ENCODE peak calls at places on chromosomes 6 and 20, in seven cellular contexts. E is astrocyte of the spinal cord, D is amygdala, Y is NCI-H510A, V is endothelial cell of umbilical vein, X is stromal cell of bone marrow, K is foreskin fibroblast. Q is an unnamed sample.

GRCh38 chr6:15089569-15090144 is 156.2 kb upstream of the JARID2 start:
- DNase-seq in V (no peak), D (no peak), E (no peak), X (no peak), Y (peak), K (no peak), Q (no peak)

GRCh38 chr20:53074811-53075314 is 102.7 kb downstream of the TSHZ2 start:
- DNase-seq in X (no peak), V (no peak), E (no peak), Y (no peak), K (no peak), D (no peak), Q (no peak)

GRCh38 chr6:64217721-64218603 is 582.4 kb downstream of the PHF3 start:
- DNase-seq in Y (no peak), X (peak), V (no peak), D (no peak), K (no peak), E (peak), Q (no peak)

GRCh38 chr6:109166643-109167042 is 71.3 kb downstream of the CEP57L1 start:
- DNase-seq in X (no peak), V (no peak), D (no peak), E (no peak), Y (no peak), K (no peak), Q (no peak)

GRCh38 chr6:150016324-150017185 is 8.8 kb downstream of the RAET1L start:
- DNase-seq in K (peak), Y (no peak), X (peak), D (peak), V (peak), E (peak), Q (peak)

GRCh38 chr20:38290829-38291581 is 13.0 kb upstream of the BPI start:
- DNase-seq in X (peak), Y (no peak), V (peak), D (no peak), E (peak), K (peak), Q (peak)

GRCh38 chr6:166619912-166620311 is 7.1 kb downstream of the RPS6KA2 start:
- DNase-seq in D (no peak), E (peak), K (peak), X (peak), V (peak), Y (no peak), Q (peak)

GRCh38 chr20:1302578-1303541 is 26.1 kb downstream of the SDCBP2 start:
- DNase-seq in D (no peak), V (no peak), Y (no peak), X (peak), K (no peak), E (no peak), Q (peak)

GRCh38 chr20:25741088-25741487 is 44.4 kb upstream of the ZNF337 start:
- DNase-seq in E (no peak), V (no peak), K (no peak), X (no peak), Y (no peak), D (no peak), Q (no peak)

GRCh38 chr6:30727920-30728605 is 7.9 kb downstream of the TUBB start:
- DNase-seq in D (no peak), V (peak), X (no peak), K (no peak), Y (no peak), E (no peak), Q (no peak)

GRCh38 chr20:15455279-15455678 is 1117.9 kb upstream of the FLRT3 start:
- DNase-seq in D (no peak), E (no peak), K (no peak), Y (no peak), X (no peak), V (no peak), Q (no peak)

GRCh38 chr6:33907227-33907626 is 103.4 kb upstream of the MLN start:
- DNase-seq in K (no peak), V (no peak), E (no peak), X (no peak), Y (no peak), D (no peak), Q (no peak)

GRCh38 chr6:55916188-55916587 is 40.8 kb upstream of the BMP5 start:
- DNase-seq in D (no peak), K (peak), V (no peak), E (peak), X (no peak), Y (no peak), Q (peak)

GRCh38 chr6:158552796-158553138 is 7.1 kb upstream of the TMEM181 start:
- DNase-seq in V (no peak), Y (no peak), E (no peak), X (no peak), K (no peak), D (no peak), Q (no peak)

GRCh38 chr6:97203343-97203742 is 79.7 kb downstream of the MMS22L start:
- DNase-seq in V (no peak), E (no peak), D (no peak), Y (no peak), X (no peak), K (no peak), Q (peak)

GRCh38 chr6:30884521-30885480 is 482 bp downstream of the DDR1 start:
- DNase-seq in E (peak), D (no peak), V (no peak), X (no peak), K (no peak), Y (no peak), Q (peak)

GRCh38 chr20:44720617-44720993 is 5.4 kb downstream of the CCN5 start:
- DNase-seq in D (peak), X (peak), E (no peak), K (peak), V (no peak), Y (no peak), Q (peak)

GRCh38 chr6:39152247-39152646 is 37.3 kb upstream of the SAYSD1 start:
- DNase-seq in Y (no peak), V (no peak), E (no peak), K (no peak), D (no peak), X (no peak), Q (no peak)

GRCh38 chr6:105911106-105911629 is 175.0 kb upstream of the PRDM1 start:
- DNase-seq in D (no peak), X (no peak), V (no peak), K (no peak), Y (no peak), E (no peak), Q (no peak)

GRCh38 chr6:9516207-9516606 is 898.7 kb downstream of the TFAP2A start:
- DNase-seq in X (peak), D (no peak), K (peak), V (no peak), E (peak), Y (no peak), Q (peak)

GRCh38 chr20:64057628-64058498 is 5.1 kb upstream of the TCEA2 start:
- DNase-seq in X (no peak), D (no peak), E (peak), V (peak), Y (peak), K (no peak), Q (peak)

GRCh38 chr20:25692499-25692898 is 4.2 kb downstream of the ZNF337 start:
- DNase-seq in V (no peak), K (no peak), X (no peak), Y (no peak), E (no peak), D (no peak), Q (no peak)

GRCh38 chr6:82984720-82985119 is 80.9 kb downstream of the UBE3D start:
- DNase-seq in X (no peak), Y (no peak), E (no peak), D (no peak), V (no peak), K (no peak), Q (no peak)

GRCh38 chr6:160992323-160993314 is 1.1 kb downstream of the MAP3K4 start:
- DNase-seq in D (no peak), V (peak), X (peak), Y (peak), K (peak), E (peak), Q (peak)

GRCh38 chr6:22444335-22444734 is 125.0 kb upstream of the HDGFL1 start:
- DNase-seq in D (no peak), E (peak), V (peak), K (no peak), X (no peak), Y (no peak), Q (peak)

GRCh38 chr20:48875914-48876240 is 45.6 kb upstream of the ARFGEF2 start:
- DNase-seq in Y (no peak), D (no peak), K (peak), V (no peak), X (peak), E (no peak), Q (no peak)

GRCh38 chr20:38894091-38894847 is 31.9 kb upstream of the FAM83D start:
- DNase-seq in E (no peak), K (peak), V (no peak), X (no peak), Y (no peak), D (no peak), Q (peak)

GRCh38 chr6:53042112-53042511 is 23.1 kb upstream of the FBXO9 start:
- DNase-seq in Y (no peak), E (peak), D (no peak), V (peak), X (peak), K (peak), Q (peak)

GRCh38 chr6:108795122-108795521 is 53.1 kb upstream of the ARMC2 start:
- DNase-seq in X (no peak), E (no peak), D (no peak), V (no peak), K (no peak), Y (no peak), Q (no peak)

GRCh38 chr6:44422534-44422933 is 35.0 kb downstream of the CDC5L start:
- DNase-seq in D (no peak), Y (no peak), K (no peak), E (no peak), X (no peak), V (no peak), Q (no peak)

GRCh38 chr6:13538084-13538483 is 36.3 kb upstream of the SIRT5 start:
- DNase-seq in Y (no peak), K (peak), D (no peak), E (peak), V (peak), X (peak), Q (peak)

GRCh38 chr6:113203135-113203534 is 654.0 kb upstream of the MARCKS start:
- DNase-seq in X (no peak), V (no peak), K (no peak), Y (no peak), D (no peak), E (no peak), Q (no peak)

GRCh38 chr6:56713285-56713684 is 70.6 kb upstream of the DST start:
- DNase-seq in K (peak), Y (no peak), V (peak), E (peak), X (peak), D (no peak), Q (peak)

GRCh38 chr6:43969158-43969981 is 157.9 kb downstream of the MRPL14 start:
- DNase-seq in X (no peak), E (no peak), V (no peak), K (no peak), Y (no peak), D (no peak), Q (no peak)

GRCh38 chr20:9144643-9145042 is 75.8 kb downstream of the PLCB4 start:
- DNase-seq in E (no peak), X (no peak), Y (no peak), K (no peak), V (no peak), D (no peak), Q (no peak)